ENCODE peak calls at places on chromosomes 16 and 17, in four cellular contexts. G is GM12878, R is HepG2, Q is K562. T is an unnamed sample.

GRCh38 chr17:1908699-1909309 is 79.0 kb downstream of the RPA1 start:
- DNase-seq in G (no peak), R (peak; percentile 72), Q (peak; percentile 68), T (peak; percentile 69)

GRCh38 chr17:38451840-38452529 is 23.7 kb downstream of the ARHGAP23 start:
- DNase-seq in G (no peak), R (no peak), Q (peak; percentile 28), T (peak; percentile 73)

GRCh38 chr16:2711370-2712062 is 8.5 kb downstream of the PRSS27 start:
- DNase-seq in G (no peak), R (no peak), Q (no peak), T (no peak)

GRCh38 chr17:40319651-40320550 is 10.9 kb downstream of the RARA start:
- DNase-seq in G (no peak), R (no peak), Q (no peak), T (no peak)

GRCh38 chr16:88936913-88937666 is 39.9 kb downstream of the CBFA2T3 start:
- DNase-seq in G (no peak), R (no peak), Q (no peak), T (no peak)

GRCh38 chr16:84543931-84544776 is 39.7 kb upstream of the MEAK7 start:
- DNase-seq in G (no peak), R (no peak), Q (no peak), T (no peak)

GRCh38 chr16:90015586-90016338 is 3.5 kb downstream of the DBNDD1 start:
- DNase-seq in G (no peak), R (no peak), Q (no peak), T (no peak)

GRCh38 chr17:81043725-81044427 is 8.9 kb downstream of the BAIAP2 start:
- DNase-seq in G (no peak), R (peak; percentile 94), Q (no peak), T (peak; percentile 42)

GRCh38 chr16:57723170-57723569 is 12.4 kb upstream of the KATNB1 start:
- DNase-seq in G (no peak), R (peak; percentile 42), Q (peak; percentile 67), T (no peak)

GRCh38 chr17:54085934-54086333 is 263.2 kb downstream of the KIF2B start:
- DNase-seq in G (no peak), R (no peak), Q (no peak), T (peak; percentile 26)

GRCh38 chr17:31672161-31672819 is 186.8 kb downstream of the COPRS start:
- DNase-seq in G (no peak), R (no peak), Q (no peak), T (no peak)

GRCh38 chr17:31674717-31675349 is 184.2 kb downstream of the COPRS start:
- DNase-seq in G (no peak), R (no peak), Q (no peak), T (no peak)

GRCh38 chr17:31673076-31673475 is 186.0 kb downstream of the COPRS start:
- DNase-seq in G (no peak), R (no peak), Q (no peak), T (no peak)

GRCh38 chr17:31677036-31677435 is 182.0 kb downstream of the COPRS start:
- DNase-seq in G (no peak), R (no peak), Q (no peak), T (no peak)

DNA sequence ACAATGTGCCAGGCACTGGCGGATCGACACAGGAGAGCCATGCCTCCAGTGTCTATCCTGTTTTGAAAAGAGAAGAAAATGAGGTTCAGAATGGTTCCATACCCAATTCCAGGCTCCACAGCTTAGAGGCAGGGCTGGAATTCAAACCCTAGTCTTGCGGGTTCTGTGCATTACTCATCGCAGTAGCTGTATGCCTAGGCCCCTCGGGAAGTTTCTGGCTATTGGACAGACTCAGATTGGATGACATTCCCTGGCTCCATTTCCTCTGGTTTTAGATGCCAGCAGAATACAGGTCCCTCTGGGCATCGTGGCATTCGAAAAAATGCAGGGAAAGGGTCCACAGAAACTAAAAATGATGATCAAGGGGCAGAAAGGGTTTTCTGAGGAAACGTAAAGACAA is 184.7 kb downstream of the COPRS start:
- DNase-seq in G (no peak), R (no peak), Q (no peak), T (no peak)
- TF ChIP-seq CREM in G (no peak), R (no peak), Q (no peak), T (no peak)

DNA sequence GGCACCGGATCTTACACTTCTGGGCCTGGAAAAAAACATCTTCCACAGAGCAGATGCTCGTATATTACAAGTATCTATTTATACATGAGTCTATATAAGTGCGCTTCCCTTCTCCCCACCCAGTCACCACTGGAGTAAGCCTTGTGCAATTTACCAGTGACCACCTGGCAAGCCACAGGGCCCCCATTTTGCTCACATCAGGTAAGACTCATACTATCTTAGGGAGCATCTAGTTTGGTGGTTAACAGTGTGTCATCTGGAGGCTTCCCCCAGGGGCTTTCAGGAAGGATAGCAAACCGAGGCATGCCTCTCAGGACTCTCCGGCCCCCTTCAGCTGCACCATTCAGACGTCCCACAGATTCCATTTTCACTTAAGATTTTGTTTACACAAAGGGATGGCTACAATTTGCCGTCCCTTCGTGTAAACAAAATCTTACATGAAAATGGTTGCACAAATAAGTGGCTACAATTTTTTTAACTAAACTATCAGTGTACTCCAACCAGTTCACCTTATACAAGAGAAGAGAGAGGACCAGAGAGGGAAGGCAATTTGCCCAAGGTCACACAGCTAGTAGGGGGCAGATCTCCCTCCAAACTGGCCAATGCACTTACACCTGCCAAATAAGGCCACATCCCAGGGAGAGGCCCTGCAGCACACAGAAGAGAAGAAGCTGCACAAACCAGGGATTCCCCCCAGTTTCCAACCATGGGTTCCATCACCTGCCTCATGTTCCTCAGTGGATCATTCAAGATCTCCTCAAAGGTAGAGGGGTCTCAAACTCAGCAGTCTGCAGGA is 349.7 kb downstream of the SOX9 start:
- DNase-seq in G (no peak), R (no peak), Q (no peak), T (no peak)
- TF ChIP-seq CREM in G (no peak), R (no peak), Q (no peak), T (no peak)

GRCh38 chr16:75415169-75415908 is 18.0 kb downstream of the CFDP1 start:
- DNase-seq in G (no peak), R (no peak), Q (no peak), T (no peak)
- TF ChIP-seq CREM in G (no peak), R (no peak), Q (no peak), T (no peak)

GRCh38 chr16:85549766-85550421 is 63.2 kb upstream of the GSE1 start:
- DNase-seq in G (no peak), R (no peak), Q (no peak), T (no peak)
- TF ChIP-seq CREM in G (no peak), R (no peak), Q (no peak), T (no peak)

GRCh38 chr17:66444001-66444400 is 141.6 kb downstream of the PRKCA start:
- DNase-seq in G (no peak), R (peak; percentile 21), Q (no peak), T (no peak)

GRCh38 chr17:66443601-66444000 is 141.2 kb downstream of the PRKCA start:
- DNase-seq in G (no peak), R (no peak), Q (no peak), T (no peak)

GRCh38 chr17:66437466-66438026 is 135.1 kb downstream of the PRKCA start:
- DNase-seq in G (no peak), R (no peak), Q (no peak), T (no peak)

GRCh38 chr17:66438101-66438500 is 135.7 kb downstream of the PRKCA start:
- DNase-seq in G (no peak), R (no peak), Q (no peak), T (no peak)

DNA sequence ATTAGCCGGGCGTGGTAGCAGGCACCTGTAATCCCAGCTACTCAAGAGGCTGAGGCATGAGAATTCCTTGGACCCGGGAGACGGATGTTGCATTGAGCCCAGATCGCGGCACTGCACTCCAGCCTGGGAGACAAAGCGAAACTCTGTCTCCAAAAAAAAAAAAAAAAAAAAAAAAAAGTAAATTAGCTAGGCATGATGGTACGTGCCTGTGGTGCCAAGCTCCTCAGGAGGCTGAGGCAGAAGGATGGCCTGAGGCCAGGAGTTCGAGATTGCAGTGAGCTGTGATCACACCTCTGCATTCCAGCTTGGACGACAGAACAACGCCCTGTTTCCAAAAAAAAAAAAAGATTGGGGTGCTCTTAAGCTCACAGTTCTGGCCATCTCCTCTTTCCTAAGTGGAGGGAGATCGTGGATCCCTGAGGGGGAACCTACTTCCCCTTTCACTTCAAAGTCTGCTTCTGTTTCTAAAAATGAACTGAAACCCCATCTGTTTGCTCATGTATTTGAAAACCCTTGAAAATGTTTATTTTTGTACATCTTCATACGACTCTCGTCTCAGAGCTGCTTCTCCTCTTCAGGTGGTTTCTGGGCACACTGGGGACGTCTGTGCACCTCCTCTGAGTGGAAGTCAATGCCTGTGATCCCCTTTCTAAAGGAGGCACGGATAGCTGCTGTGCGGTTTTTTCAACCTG is 138.7 kb downstream of the PRKCA start:
- DNase-seq in G (peak; percentile 44), R (no peak), Q (no peak), T (no peak)
- TF ChIP-seq CREM in G (no peak), R (no peak), Q (no peak), T (no peak)

T was measured in WTC11.